ENCODE peak calls at places on chromosomes 16 and 17, in five cellular contexts. J, I, W, M and T are unnamed samples.

GRCh38 chr16:71933913-71934696 is 38.8 kb downstream of the IST1 start:
- DNase-seq in I (no peak), W (no peak), M (no peak), J (no peak), T (peak)

GRCh38 chr17:18859256-18859655 is 1.3 kb downstream of the PRPSAP2 start:
- DNase-seq in W (peak), I (no peak), M (no peak), J (no peak), T (peak)

GRCh38 chr17:77613181-77613580 is 345.3 kb upstream of the TNRC6C start:
- DNase-seq in W (no peak), J (no peak), I (no peak), M (peak), T (no peak)

GRCh38 chr16:68403704-68404103 is 44.6 kb downstream of the SMPD3 start:
- DNase-seq in I (no peak), M (no peak), J (no peak), W (no peak), T (no peak)

GRCh38 chr17:82392209-82392920 is 20.8 kb downstream of the UTS2R start:
- DNase-seq in I (no peak), W (no peak), M (no peak), J (no peak), T (no peak)

GRCh38 chr17:3036800-3037199 is 26.6 kb downstream of the OR1D5 start:
- DNase-seq in W (peak), J (no peak), I (no peak), M (peak), T (no peak)

GRCh38 chr16:71734511-71734910 is 10.0 kb upstream of the PHLPP2 start:
- DNase-seq in W (no peak), J (no peak), M (no peak), I (no peak), T (no peak)

GRCh38 chr16:57998484-57998883 is 2.0 kb downstream of the ZNF319 start:
- DNase-seq in M (peak), I (no peak), W (no peak), J (peak), T (peak)

GRCh38 chr17:81002409-81003361 is 11.0 kb downstream of the CHMP6 start:
- DNase-seq in I (no peak), W (peak), M (peak), J (peak), T (peak)

GRCh38 chr17:78411241-78411855 is 32.9 kb downstream of the PGS1 start:
- DNase-seq in J (peak), W (no peak), M (peak), I (no peak), T (no peak)

GRCh38 chr17:74780443-74781238 is 4.5 kb upstream of the NAT9 start:
- DNase-seq in J (no peak), M (peak), W (no peak), I (no peak), T (peak)

GRCh38 chr17:75371339-75371738 is 34.1 kb downstream of the GRB2 start:
- DNase-seq in I (no peak), J (no peak), M (no peak), W (no peak), T (no peak)

GRCh38 chr16:51951668-51952298 is 595.2 kb downstream of the TOX3 start:
- DNase-seq in J (no peak), W (peak), I (peak), M (no peak), T (no peak)

GRCh38 chr16:68574479-68574878 is 35.4 kb downstream of the ZFP90 start:
- DNase-seq in J (no peak), I (no peak), W (no peak), M (no peak), T (no peak)

GRCh38 chr16:4888428-4889135 is 41.3 kb downstream of the UBN1 start:
- DNase-seq in W (no peak), J (no peak), M (no peak), I (no peak), T (no peak)

GRCh38 chr17:61467416-61468262 is 15.4 kb downstream of the TBX4 start:
- DNase-seq in J (peak), W (no peak), I (no peak), M (peak), T (peak)

GRCh38 chr17:6568186-6568758 is 11.9 kb upstream of the PITPNM3 start:
- DNase-seq in J (no peak), W (no peak), M (peak), I (no peak), T (no peak)

DNA sequence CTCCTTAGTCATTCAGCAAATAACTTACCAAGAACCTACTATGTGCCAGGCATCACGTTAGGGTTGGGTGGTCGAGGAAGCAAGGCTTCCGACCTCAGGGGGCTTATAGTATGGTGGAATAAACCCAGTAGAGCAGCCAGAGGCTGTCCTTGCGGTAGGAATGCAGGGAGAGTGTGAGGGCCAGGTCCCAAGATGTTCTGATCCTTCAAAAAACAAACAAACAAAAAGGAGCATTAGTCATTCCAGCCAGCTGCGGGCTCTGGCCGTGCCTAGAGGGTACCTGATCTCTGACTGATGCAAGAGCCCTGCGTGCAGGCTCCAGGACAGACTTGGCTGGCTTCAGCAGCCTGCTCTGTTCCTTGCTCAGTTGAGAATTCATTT is 18.2 kb downstream of the CYB5D2 start:
- DNase-seq in W (peak), M (no peak), I (no peak), J (no peak), T (peak)
- TF ChIP-seq CTCF in W (no peak), M (no peak), I (no peak), J (no peak), T (peak)

GRCh38 chr17:41486809-41487530 is 2.7 kb downstream of the KRT36 start:
- DNase-seq in J (peak), I (no peak), M (peak), W (peak), T (no peak)
- TF ChIP-seq CTCF in J (peak), I (peak), M (peak), W (peak), T (peak)

DNA sequence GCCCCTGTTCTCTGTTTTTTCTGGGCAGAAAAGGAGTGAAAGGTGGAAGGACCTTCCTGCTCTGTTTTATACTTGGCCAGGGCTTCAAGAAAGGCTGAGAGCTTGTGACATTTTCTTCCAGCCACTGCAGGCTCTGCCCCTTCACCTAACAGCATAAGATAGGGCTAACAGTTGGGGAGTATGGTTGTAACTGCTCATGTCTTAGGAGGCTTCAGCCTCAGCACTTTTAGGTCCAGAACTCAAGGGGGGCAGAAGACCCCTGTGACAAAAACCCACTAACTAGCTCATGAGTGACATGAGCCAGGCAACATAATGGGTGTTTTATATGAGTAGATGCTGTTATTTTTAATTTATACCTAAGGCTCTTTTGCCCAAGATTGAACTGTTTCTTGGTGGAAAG is 4.9 kb downstream of the ALDOA start:
- DNase-seq in M (no peak), W (no peak), J (no peak), I (no peak), T (no peak)
- TF ChIP-seq CTCF in M (no peak), W (no peak), J (no peak), I (no peak), T (no peak)

GRCh38 chr17:49364119-49364518 is 2.1 kb upstream of the ZNF652 start:
- DNase-seq in I (no peak), M (peak), J (no peak), W (no peak), T (no peak)
- TF ChIP-seq CTCF in I (no peak), M (no peak), J (no peak), W (no peak), T (no peak)

GRCh38 chr16:745739-746138 is 4.9 kb upstream of the CIAO3 start:
- DNase-seq in I (peak), M (no peak), J (no peak), W (no peak), T (no peak)
- TF ChIP-seq CTCF in I (peak), M (peak), J (no peak), W (no peak), T (peak)

DNA sequence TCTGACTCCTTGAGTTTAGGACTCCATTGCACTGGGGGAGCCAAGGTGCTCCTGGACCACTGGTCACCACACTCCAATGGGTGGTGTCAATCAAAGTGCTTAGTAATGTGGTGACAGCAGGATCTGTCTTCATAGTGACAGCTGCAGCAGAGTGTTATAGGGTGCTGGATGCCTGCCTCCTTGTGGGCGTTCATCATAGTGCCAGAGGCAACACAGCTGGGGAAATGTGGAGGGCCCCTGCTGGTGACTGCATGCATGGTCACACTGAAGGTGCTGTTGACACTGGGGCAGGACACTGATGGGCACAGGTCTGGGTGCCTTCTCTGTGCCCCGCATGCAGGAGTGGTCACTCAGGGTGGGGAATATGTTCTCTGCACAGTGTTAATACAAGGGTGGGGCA is 177.5 kb upstream of the CDH8 start:
- DNase-seq in W (no peak), M (no peak), I (no peak), J (no peak), T (no peak)
- TF ChIP-seq CTCF in W (no peak), M (no peak), I (peak), J (no peak), T (no peak)

GRCh38 chr16:55908641-55909040 is 33.5 kb upstream of the CES5A start:
- DNase-seq in M (no peak), J (no peak), I (no peak), W (no peak), T (no peak)
- TF ChIP-seq CTCF in M (no peak), J (no peak), I (no peak), W (no peak), T (no peak)